ENCODE peak calls at places on chromosomes 6 and 20, in seven cellular contexts. S is NCI-H187; P is Right ventricle myocardium superior; L is cardiac muscle cell; I is CD8-positive, alpha-beta memory T cell; E is T-helper 17 cell; T is mesothelial cell of epicardium. O is an unnamed sample.

GRCh38 chr20:63667858-63668257 is 9.7 kb downstream of the RTEL1 start:
- DNase-seq in S (no peak), P (no peak), L (no peak), I (no peak), E (no peak), T (no peak), O (no peak)

GRCh38 chr6:98335594-98335993 is 498.8 kb upstream of the POU3F2 start:
- DNase-seq in S (no peak), P (no peak), L (no peak), I (no peak), E (no peak), T (no peak), O (no peak)

GRCh38 chr20:57834306-57834863 is 124.6 kb upstream of the PMEPA1 start:
- DNase-seq in S (no peak), P (no peak), L (no peak), I (no peak), E (no peak), T (no peak), O (no peak)

GRCh38 chr20:41178904-41179432 is 41.6 kb downstream of the PLCG1 start:
- DNase-seq in S (no peak), P (peak; percentile 69), L (no peak), I (no peak), E (no peak), T (peak; percentile 36), O (no peak)

GRCh38 chr20:15619816-15620215 is 953.4 kb downstream of the KIF16B start:
- DNase-seq in S (no peak), P (no peak), L (no peak), I (no peak), E (no peak), T (no peak), O (no peak)

GRCh38 chr6:130426078-130426726 is 60.4 kb downstream of the TMEM200A start:
- DNase-seq in S (no peak), P (no peak), L (no peak), I (no peak), E (no peak), T (no peak), O (no peak)

GRCh38 chr6:108771421-108771820 is 76.8 kb upstream of the ARMC2 start:
- DNase-seq in S (no peak), P (no peak), L (no peak), I (no peak), E (no peak), T (no peak), O (no peak)

GRCh38 chr6:12485226-12485764 is 195.1 kb downstream of the EDN1 start:
- DNase-seq in S (no peak), P (no peak), L (no peak), I (no peak), E (no peak), T (no peak), O (no peak)

GRCh38 chr20:38724603-38725457 is 544 bp downstream of the SLC32A1 start:
- DNase-seq in S (no peak), P (no peak), L (no peak), I (no peak), E (no peak), T (no peak), O (no peak)

GRCh38 chr6:166720859-166721258 is 93.8 kb upstream of the RPS6KA2 start:
- DNase-seq in S (no peak), P (no peak), L (no peak), I (no peak), E (no peak), T (no peak), O (no peak)

GRCh38 chr6:120129228-120129627 is 779.7 kb upstream of the MAN1A1 start:
- DNase-seq in S (no peak), P (no peak), L (no peak), I (no peak), E (no peak), T (no peak), O (no peak)

O was measured in T-helper 22 cell.